ENCODE peak calls at places on chromosomes 1 and 21, in six cellular contexts. K is GM13977; U is H1; T is stimulated activated CD4-positive, alpha-beta T cell treated with anti-CD3 and anti-CD28 coated beads, Interleukin-1b, Interleukin-23, amount 100 ng/mL, for 4 hours; Z is fibroblast of lung; O is activated B cell treated with CpG ODN at 0.5 μM for 24 hours. J is an unnamed sample.

GRCh38 chr1:97245682-97246081 is 524.1 kb downstream of the PTBP2 start:
- DNase-seq in K (no peak), U (no peak), T (no peak), Z (peak), O (no peak), J (no peak)

GRCh38 chr1:247906504-247907047 is 11.2 kb downstream of the OR2W3 start:
- DNase-seq in K (no peak), U (no peak), T (no peak), Z (peak), O (no peak), J (no peak)

GRCh38 chr1:149845416-149845815 is 54.0 kb upstream of the BOLA1 start:
- DNase-seq in K (no peak), U (peak), T (no peak), Z (no peak), O (no peak), J (no peak)

GRCh38 chr1:3459940-3460652 is 5.6 kb downstream of the ARHGEF16 start:
- DNase-seq in K (no peak), U (no peak), T (no peak), Z (no peak), O (no peak), J (no peak)

GRCh38 chr1:218254296-218254918 is 30.7 kb upstream of the RRP15 start:
- DNase-seq in K (no peak), U (no peak), T (no peak), Z (no peak), O (no peak), J (no peak)

GRCh38 chr1:236685917-236686814 is at the start of gene ACTN2:
- DNase-seq in K (peak), U (no peak), T (peak), Z (peak), O (peak), J (peak)

GRCh38 chr1:109160054-109160840 is 46.3 kb downstream of the ELAPOR1 start:
- DNase-seq in K (no peak), U (no peak), T (no peak), Z (no peak), O (no peak), J (no peak)

GRCh38 chr1:205287076-205287475 is 34.5 kb downstream of the NUAK2 start:
- DNase-seq in K (no peak), U (no peak), T (no peak), Z (peak), O (no peak), J (no peak)

GRCh38 chr1:66598670-66599069 is 64.7 kb downstream of the SGIP1 start:
- DNase-seq in K (no peak), U (no peak), T (no peak), Z (peak), O (no peak), J (no peak)

GRCh38 chr21:29818520-29818919 is 121.3 kb downstream of the GRIK1 start:
- DNase-seq in K (no peak), U (no peak), T (no peak), Z (no peak), O (no peak), J (no peak)

GRCh38 chr21:40385883-40386282 is 461.1 kb downstream of the DSCAM start:
- DNase-seq in K (no peak), U (no peak), T (no peak), Z (no peak), O (no peak), J (no peak)

GRCh38 chr1:67760030-67760821 is 73.0 kb downstream of the GNG12 start:
- DNase-seq in K (peak), U (no peak), T (peak), Z (peak), O (no peak), J (peak)

GRCh38 chr1:22143065-22143514 is at the start of gene WNT4:
- DNase-seq in K (peak), U (no peak), T (peak), Z (peak), O (peak), J (peak)

GRCh38 chr1:3785458-3786157 is 10.7 kb downstream of the LRRC47 start:
- DNase-seq in K (no peak), U (no peak), T (no peak), Z (no peak), O (no peak), J (no peak)

GRCh38 chr1:179745131-179745611 is 2.1 kb downstream of the FAM163A start:
- DNase-seq in K (no peak), U (no peak), T (no peak), Z (no peak), O (no peak), J (no peak)

GRCh38 chr1:227901906-227902640 is 45.7 kb downstream of the WNT9A start:
- DNase-seq in K (no peak), U (no peak), T (no peak), Z (peak), O (no peak), J (no peak)

GRCh38 chr21:29104239-29104708 is 26.2 kb upstream of the MAP3K7CL start:
- DNase-seq in K (peak), U (no peak), T (no peak), Z (peak), O (no peak), J (no peak)

GRCh38 chr1:232459826-232460225 is 170.1 kb downstream of the SIPA1L2 start:
- DNase-seq in K (no peak), U (no peak), T (no peak), Z (peak), O (no peak), J (no peak)

GRCh38 chr1:45507195-45507594 is 7.1 kb downstream of the MMACHC start:
- DNase-seq in K (no peak), U (no peak), T (no peak), Z (no peak), O (no peak), J (no peak)

GRCh38 chr1:201999625-202000238 is 10.7 kb upstream of the ELF3 start:
- DNase-seq in K (peak), U (no peak), T (no peak), Z (peak), O (no peak), J (peak)

GRCh38 chr1:1240822-1241587 is 5.5 kb downstream of the C1QTNF12 start:
- DNase-seq in K (no peak), U (no peak), T (no peak), Z (no peak), O (no peak), J (no peak)

GRCh38 chr1:29518183-29518835 is 282.0 kb downstream of the PTPRU start:
- DNase-seq in K (no peak), U (no peak), T (no peak), Z (no peak), O (no peak), J (no peak)

GRCh38 chr1:195908121-195908520 is 700.1 kb downstream of the KCNT2 start:
- DNase-seq in K (no peak), U (no peak), T (no peak), Z (peak), O (no peak), J (no peak)

GRCh38 chr21:34926784-34927548 is 122.1 kb downstream of the RUNX1 start:
- DNase-seq in K (no peak), U (no peak), T (no peak), Z (peak), O (no peak), J (no peak)

GRCh38 chr1:160251687-160252526 is 10.4 kb downstream of the DCAF8 start:
- DNase-seq in K (peak), U (no peak), T (peak), Z (peak), O (no peak), J (peak)

GRCh38 chr1:78351551-78352216 is 139.1 kb upstream of the PTGFR start:
- DNase-seq in K (no peak), U (no peak), T (no peak), Z (no peak), O (no peak), J (no peak)

GRCh38 chr1:229254910-229255541 is 15.9 kb upstream of the RAB4A start:
- DNase-seq in K (no peak), U (no peak), T (no peak), Z (no peak), O (no peak), J (no peak)

GRCh38 chr1:244013100-244013499 is 38.0 kb upstream of the ZBTB18 start:
- DNase-seq in K (no peak), U (no peak), T (no peak), Z (no peak), O (no peak), J (no peak)

GRCh38 chr1:24036080-24036479 is 56.0 kb upstream of the SRSF10 start:
- DNase-seq in K (no peak), U (no peak), T (no peak), Z (no peak), O (no peak), J (no peak)

GRCh38 chr21:30209571-30209970 is 6.3 kb downstream of the CLDN8 start:
- DNase-seq in K (no peak), U (no peak), T (no peak), Z (no peak), O (no peak), J (no peak)

GRCh38 chr1:203480525-203481084 is 5.0 kb downstream of the PRELP start:
- DNase-seq in K (no peak), U (no peak), T (peak), Z (peak), O (no peak), J (no peak)

GRCh38 chr21:18832950-18833349 is 429.4 kb upstream of the TMPRSS15 start:
- DNase-seq in K (no peak), U (no peak), T (no peak), Z (peak), O (no peak), J (no peak)

GRCh38 chr1:234750922-234751595 is 141.1 kb upstream of the IRF2BP2 start:
- DNase-seq in K (no peak), U (no peak), T (no peak), Z (no peak), O (no peak), J (peak)

GRCh38 chr1:152842556-152842955 is at the start of gene LCE6A:
- DNase-seq in K (no peak), U (no peak), T (no peak), Z (no peak), O (no peak), J (no peak)

GRCh38 chr1:87346130-87346804 is 17.6 kb downstream of the LMO4 start:
- DNase-seq in K (no peak), U (no peak), T (no peak), Z (no peak), O (no peak), J (no peak)